ENCODE peak calls at places on chromosomes 4 and X, in five cellular contexts. Y, K, Z, F and H are unnamed samples.
A peak's percentile ranks its signal among the peaks of the same experiment; 100 is the strongest.

GRCh38 chr4:38368612-38369011 is 295.4 kb upstream of the KLF3 start:
- DNase-seq in Y (no peak), K (no peak), Z (no peak), F (no peak), H (no peak)

GRCh38 chr4:95835672-95836071 is 4.2 kb upstream of the PDHA2 start:
- DNase-seq in Y (no peak), K (peak; percentile 24), Z (no peak), F (no peak), H (no peak)

GRCh38 chr4:40630335-40631021 is 814 bp upstream of the RBM47 start:
- DNase-seq in Y (no peak), K (peak; percentile 26), Z (no peak), F (no peak), H (no peak)

GRCh38 chr4:185711764-185712163 is 100.2 kb downstream of the SORBS2 start:
- DNase-seq in Y (no peak), K (no peak), Z (no peak), F (no peak), H (no peak)

GRCh38 chr4:182827981-182828677 is 89.1 kb downstream of the DCTD start:
- DNase-seq in Y (no peak), K (no peak), Z (no peak), F (no peak), H (no peak)

GRCh38 chrX:151773434-151773833 is 38.9 kb downstream of the CNGA2 start:
- DNase-seq in Y (no peak), K (no peak), Z (no peak), F (no peak), H (peak; percentile 46)

GRCh38 chr4:155924637-155925036 is 21.1 kb downstream of the TDO2 start:
- DNase-seq in Y (no peak), K (no peak), Z (no peak), F (no peak), H (no peak)

GRCh38 chr4:113919611-113920010 is 59.8 kb downstream of the ARSJ start:
- DNase-seq in Y (no peak), K (no peak), Z (no peak), F (no peak), H (no peak)

GRCh38 chrX:107154787-107155620 is 36.4 kb upstream of the RBM41 start:
- DNase-seq in Y (no peak), K (no peak), Z (no peak), F (no peak), H (no peak)

GRCh38 chr4:122978109-122978508 is 55.7 kb upstream of the NUDT6 start:
- DNase-seq in Y (no peak), K (no peak), Z (no peak), F (no peak), H (no peak)

GRCh38 chr4:126955292-126956191 is 677.2 kb upstream of the INTU start:
- DNase-seq in Y (peak; percentile 42), K (no peak), Z (no peak), F (no peak), H (no peak)

GRCh38 chr4:3805731-3806130 is 39.5 kb downstream of the ADRA2C start:
- DNase-seq in Y (peak; percentile 16), K (no peak), Z (no peak), F (no peak), H (no peak)

DNA sequence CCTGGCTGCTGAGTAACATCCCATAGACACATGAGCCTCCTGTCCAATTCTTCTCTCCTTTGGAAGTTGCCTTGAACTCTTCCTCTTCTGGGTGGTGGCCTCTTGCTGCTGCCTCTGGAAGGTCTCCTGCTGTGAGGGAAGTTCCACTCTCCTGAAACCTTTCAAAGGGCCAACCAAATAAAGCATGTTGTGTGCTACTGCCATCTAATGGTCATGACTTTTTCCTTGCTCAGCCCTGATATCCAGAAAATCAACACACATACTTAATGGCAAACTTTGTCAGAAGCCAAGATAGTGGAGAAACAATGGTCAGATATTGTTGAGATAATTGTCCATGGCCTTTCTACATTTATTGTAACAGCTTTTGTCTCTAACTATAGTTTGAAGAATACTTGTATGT is 19.1 kb upstream of the ZXDA start:
- DNase-seq in Y (no peak), K (peak; percentile 8), Z (no peak), F (no peak), H (no peak)
- TF ChIP-seq CTCF in Y (peak; percentile 46), K (peak; percentile 44), Z (peak; percentile 21), F (no peak), H (no peak)

DNA sequence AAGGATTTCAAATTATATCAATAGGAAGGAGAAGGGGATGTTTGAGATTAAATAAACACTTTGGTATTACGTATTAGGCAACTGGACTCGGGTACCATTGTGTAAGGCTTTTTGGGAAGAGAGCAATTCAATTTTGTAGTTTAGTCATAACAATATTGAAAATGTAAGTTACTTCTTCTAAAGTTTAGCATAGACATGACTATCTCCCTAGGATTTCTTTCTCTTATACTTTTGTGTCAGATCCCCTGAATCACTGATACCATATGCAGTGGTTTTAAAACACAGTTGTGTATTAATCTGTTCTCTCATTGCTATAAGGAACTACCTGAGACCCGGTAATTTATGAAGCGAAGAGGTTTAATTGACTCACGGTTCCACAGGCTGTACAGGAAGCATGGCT is 123.9 kb upstream of the FAM9C start:
- DNase-seq in Y (no peak), K (no peak), Z (no peak), F (no peak), H (no peak)
- H3K27ac ChIP-seq in Y (peak overlapping the region; percentile 68), K (no peak overlapping the region), Z (peak overlapping the region; percentile 71), F (no peak overlapping the region), H (peak overlapping the region; percentile 22)

GRCh38 chr4:8585186-8585585 is 5.0 kb downstream of the GPR78 start:
- DNase-seq in Y (peak; percentile 46), K (no peak), Z (no peak), F (no peak), H (no peak)
- TF ChIP-seq CTCF in Y (no peak), K (peak; percentile 66), Z (no peak), F (no peak), H (no peak)

GRCh38 chrX:98516120-98516519 is 1632.4 kb downstream of the RPA4 start:
- DNase-seq in Y (no peak), K (no peak), Z (no peak), F (no peak), H (no peak)
- H3K27ac ChIP-seq in Y (no peak overlapping the region), K (no peak overlapping the region), Z (no peak overlapping the region), F (no peak overlapping the region), H (no peak overlapping the region)

GRCh38 chrX:100512471-100512870 is 72.3 kb upstream of the TNMD start:
- DNase-seq in Y (no peak), K (peak; percentile 1), Z (no peak), F (no peak), H (no peak)
- TF ChIP-seq CTCF in Y (peak; percentile 62), K (peak; percentile 22), Z (peak; percentile 19), F (peak; percentile 48), H (peak; percentile 14)